ENCODE peak calls at places on chromosomes 2 and 18, in nine cellular contexts. One of them, this sample, is unnamed.

GRCh38 chr2:43127208-43127940 is 99.0 kb downstream of the ZFP36L2 start:
- DNase-seq in psoas muscle: peak
- DNase-seq in PC-9: peak
- DNase-seq in astrocyte of the spinal cord: no peak
- DNase-seq in fibroblast of the aortic adventitia: peak
- DNase-seq in BJ: no peak
- DNase-seq in HepG2: peak
- DNase-seq in AG09309: no peak
- DNase-seq in foreskin fibroblast: no peak
- DNase-seq in this sample: no peak

GRCh38 chr18:26506012-26506411 is 42.3 kb downstream of the KCTD1 start:
- DNase-seq in psoas muscle: no peak
- DNase-seq in PC-9: no peak
- DNase-seq in astrocyte of the spinal cord: no peak
- DNase-seq in fibroblast of the aortic adventitia: no peak
- DNase-seq in BJ: no peak
- DNase-seq in HepG2: no peak
- DNase-seq in AG09309: no peak
- DNase-seq in foreskin fibroblast: no peak
- DNase-seq in this sample: no peak

GRCh38 chr2:150607471-150607870 is 120.0 kb upstream of the RND3 start:
- DNase-seq in psoas muscle: no peak
- DNase-seq in PC-9: no peak
- DNase-seq in astrocyte of the spinal cord: no peak
- DNase-seq in fibroblast of the aortic adventitia: peak
- DNase-seq in BJ: no peak
- DNase-seq in HepG2: no peak
- DNase-seq in AG09309: no peak
- DNase-seq in foreskin fibroblast: no peak
- DNase-seq in this sample: no peak

GRCh38 chr2:106886916-106887758 is 1.2 kb upstream of the ST6GAL2 start:
- DNase-seq in psoas muscle: no peak
- DNase-seq in PC-9: no peak
- DNase-seq in astrocyte of the spinal cord: peak
- DNase-seq in fibroblast of the aortic adventitia: no peak
- DNase-seq in BJ: no peak
- DNase-seq in HepG2: no peak
- DNase-seq in AG09309: no peak
- DNase-seq in foreskin fibroblast: no peak
- DNase-seq in this sample: no peak

GRCh38 chr18:77700051-77700450 is 450.4 kb downstream of the GALR1 start:
- DNase-seq in psoas muscle: no peak
- DNase-seq in PC-9: no peak
- DNase-seq in astrocyte of the spinal cord: peak
- DNase-seq in fibroblast of the aortic adventitia: peak
- DNase-seq in BJ: no peak
- DNase-seq in HepG2: no peak
- DNase-seq in AG09309: no peak
- DNase-seq in foreskin fibroblast: no peak
- DNase-seq in this sample: no peak

GRCh38 chr2:119644186-119644585 is 34.8 kb upstream of the TMEM177 start:
- DNase-seq in psoas muscle: no peak
- DNase-seq in PC-9: no peak
- DNase-seq in astrocyte of the spinal cord: peak
- DNase-seq in fibroblast of the aortic adventitia: peak
- DNase-seq in BJ: no peak
- DNase-seq in HepG2: no peak
- DNase-seq in AG09309: no peak
- DNase-seq in foreskin fibroblast: no peak
- DNase-seq in this sample: no peak

GRCh38 chr2:237603718-237604362 is 13.3 kb upstream of the RAB17 start:
- DNase-seq in psoas muscle: no peak
- DNase-seq in PC-9: no peak
- DNase-seq in astrocyte of the spinal cord: peak
- DNase-seq in fibroblast of the aortic adventitia: peak
- DNase-seq in BJ: no peak
- DNase-seq in HepG2: peak
- DNase-seq in AG09309: no peak
- DNase-seq in foreskin fibroblast: peak
- DNase-seq in this sample: no peak

GRCh38 chr2:230097424-230097823 is 28.7 kb upstream of the SLC16A14 start:
- DNase-seq in psoas muscle: no peak
- DNase-seq in PC-9: no peak
- DNase-seq in astrocyte of the spinal cord: no peak
- DNase-seq in fibroblast of the aortic adventitia: no peak
- DNase-seq in BJ: no peak
- DNase-seq in HepG2: no peak
- DNase-seq in AG09309: no peak
- DNase-seq in foreskin fibroblast: no peak
- DNase-seq in this sample: no peak

GRCh38 chr18:9736942-9737813 is 29.1 kb downstream of the RAB31 start:
- DNase-seq in psoas muscle: no peak
- DNase-seq in PC-9: no peak
- DNase-seq in astrocyte of the spinal cord: peak
- DNase-seq in fibroblast of the aortic adventitia: no peak
- DNase-seq in BJ: no peak
- DNase-seq in HepG2: no peak
- DNase-seq in AG09309: no peak
- DNase-seq in foreskin fibroblast: peak
- DNase-seq in this sample: no peak

GRCh38 chr2:148922776-148923175 is 47.7 kb downstream of the KIF5C start:
- DNase-seq in psoas muscle: no peak
- DNase-seq in PC-9: no peak
- DNase-seq in astrocyte of the spinal cord: no peak
- DNase-seq in fibroblast of the aortic adventitia: no peak
- DNase-seq in BJ: no peak
- DNase-seq in HepG2: no peak
- DNase-seq in AG09309: no peak
- DNase-seq in foreskin fibroblast: no peak
- DNase-seq in this sample: no peak

GRCh38 chr2:60495226-60495625 is 58.2 kb downstream of the BCL11A start:
- DNase-seq in psoas muscle: no peak
- DNase-seq in PC-9: no peak
- DNase-seq in astrocyte of the spinal cord: no peak
- DNase-seq in fibroblast of the aortic adventitia: no peak
- DNase-seq in BJ: no peak
- DNase-seq in HepG2: no peak
- DNase-seq in AG09309: no peak
- DNase-seq in foreskin fibroblast: no peak
- DNase-seq in this sample: no peak

GRCh38 chr18:21669736-21670135 is 34.8 kb downstream of the ABHD3 start:
- DNase-seq in psoas muscle: no peak
- DNase-seq in PC-9: peak
- DNase-seq in astrocyte of the spinal cord: no peak
- DNase-seq in fibroblast of the aortic adventitia: no peak
- DNase-seq in BJ: no peak
- DNase-seq in HepG2: no peak
- DNase-seq in AG09309: no peak
- DNase-seq in foreskin fibroblast: peak
- DNase-seq in this sample: no peak

GRCh38 chr18:6961331-6961730 is 156.3 kb downstream of the LAMA1 start:
- DNase-seq in psoas muscle: no peak
- DNase-seq in PC-9: no peak
- DNase-seq in astrocyte of the spinal cord: no peak
- DNase-seq in fibroblast of the aortic adventitia: no peak
- DNase-seq in BJ: no peak
- DNase-seq in HepG2: no peak
- DNase-seq in AG09309: no peak
- DNase-seq in foreskin fibroblast: no peak
- DNase-seq in this sample: no peak

GRCh38 chr18:28854964-28855363 is 678.0 kb upstream of the CDH2 start:
- DNase-seq in psoas muscle: no peak
- DNase-seq in PC-9: no peak
- DNase-seq in astrocyte of the spinal cord: no peak
- DNase-seq in fibroblast of the aortic adventitia: peak
- DNase-seq in BJ: no peak
- DNase-seq in HepG2: no peak
- DNase-seq in AG09309: no peak
- DNase-seq in foreskin fibroblast: peak
- DNase-seq in this sample: no peak

GRCh38 chr2:152483276-152483996 is 148.5 kb downstream of the FMNL2 start:
- DNase-seq in psoas muscle: no peak
- DNase-seq in PC-9: no peak
- DNase-seq in astrocyte of the spinal cord: no peak
- DNase-seq in fibroblast of the aortic adventitia: no peak
- DNase-seq in BJ: peak
- DNase-seq in HepG2: no peak
- DNase-seq in AG09309: no peak
- DNase-seq in foreskin fibroblast: no peak
- DNase-seq in this sample: no peak

GRCh38 chr2:109433486-109433885 is 180.3 kb downstream of the SEPTIN10 start:
- DNase-seq in psoas muscle: no peak
- DNase-seq in PC-9: no peak
- DNase-seq in astrocyte of the spinal cord: no peak
- DNase-seq in fibroblast of the aortic adventitia: no peak
- DNase-seq in BJ: no peak
- DNase-seq in HepG2: no peak
- DNase-seq in AG09309: no peak
- DNase-seq in foreskin fibroblast: no peak
- DNase-seq in this sample: no peak
- TF ChIP-seq CTCF in psoas muscle: no peak
- TF ChIP-seq CTCF in PC-9: no peak
- TF ChIP-seq CTCF in astrocyte of the spinal cord: no peak
- TF ChIP-seq CTCF in fibroblast of the aortic adventitia: no peak
- TF ChIP-seq CTCF in BJ: no peak
- TF ChIP-seq CTCF in HepG2: no peak
- TF ChIP-seq CTCF in AG09309: no peak
- TF ChIP-seq CTCF in foreskin fibroblast: no peak
- TF ChIP-seq CTCF in this sample: no peak

GRCh38 chr2:287471-287885 is 413 bp downstream of the ALKAL2 start:
- DNase-seq in psoas muscle: no peak
- DNase-seq in PC-9: no peak
- DNase-seq in astrocyte of the spinal cord: peak
- DNase-seq in fibroblast of the aortic adventitia: peak
- DNase-seq in BJ: no peak
- DNase-seq in HepG2: no peak
- DNase-seq in AG09309: no peak
- DNase-seq in foreskin fibroblast: no peak
- DNase-seq in this sample: no peak

GRCh38 chr2:288743-289361 is 961 bp upstream of the ALKAL2 start:
- DNase-seq in psoas muscle: no peak
- DNase-seq in PC-9: no peak
- DNase-seq in astrocyte of the spinal cord: no peak
- DNase-seq in fibroblast of the aortic adventitia: no peak
- DNase-seq in BJ: no peak
- DNase-seq in HepG2: no peak
- DNase-seq in AG09309: no peak
- DNase-seq in foreskin fibroblast: no peak
- DNase-seq in this sample: no peak

GRCh38 chr2:288002-288742 is at the start of gene ALKAL2:
- DNase-seq in psoas muscle: no peak
- DNase-seq in PC-9: no peak
- DNase-seq in astrocyte of the spinal cord: no peak
- DNase-seq in fibroblast of the aortic adventitia: no peak
- DNase-seq in BJ: no peak
- DNase-seq in HepG2: no peak
- DNase-seq in AG09309: no peak
- DNase-seq in foreskin fibroblast: no peak
- DNase-seq in this sample: no peak

GRCh38 chr2:289362-290089 is 1.6 kb upstream of the ALKAL2 start:
- DNase-seq in psoas muscle: no peak
- DNase-seq in PC-9: no peak
- DNase-seq in astrocyte of the spinal cord: peak
- DNase-seq in fibroblast of the aortic adventitia: peak
- DNase-seq in BJ: no peak
- DNase-seq in HepG2: no peak
- DNase-seq in AG09309: no peak
- DNase-seq in foreskin fibroblast: no peak
- DNase-seq in this sample: no peak

GRCh38 chr2:290090-290722 is 2.3 kb upstream of the ALKAL2 start:
- DNase-seq in psoas muscle: peak
- DNase-seq in PC-9: no peak
- DNase-seq in astrocyte of the spinal cord: peak
- DNase-seq in fibroblast of the aortic adventitia: peak
- DNase-seq in BJ: no peak
- DNase-seq in HepG2: peak
- DNase-seq in AG09309: peak
- DNase-seq in foreskin fibroblast: peak
- DNase-seq in this sample: peak
- H3K4me3 ChIP-seq in psoas muscle: peak
- H3K4me3 ChIP-seq in PC-9: no peak
- H3K4me3 ChIP-seq in astrocyte of the spinal cord: peak
- H3K4me3 ChIP-seq in fibroblast of the aortic adventitia: peak
- H3K4me3 ChIP-seq in BJ: peak
- H3K4me3 ChIP-seq in HepG2: peak
- H3K4me3 ChIP-seq in AG09309: peak
- H3K4me3 ChIP-seq in foreskin fibroblast: peak
- H3K4me3 ChIP-seq in this sample: peak

DNA sequence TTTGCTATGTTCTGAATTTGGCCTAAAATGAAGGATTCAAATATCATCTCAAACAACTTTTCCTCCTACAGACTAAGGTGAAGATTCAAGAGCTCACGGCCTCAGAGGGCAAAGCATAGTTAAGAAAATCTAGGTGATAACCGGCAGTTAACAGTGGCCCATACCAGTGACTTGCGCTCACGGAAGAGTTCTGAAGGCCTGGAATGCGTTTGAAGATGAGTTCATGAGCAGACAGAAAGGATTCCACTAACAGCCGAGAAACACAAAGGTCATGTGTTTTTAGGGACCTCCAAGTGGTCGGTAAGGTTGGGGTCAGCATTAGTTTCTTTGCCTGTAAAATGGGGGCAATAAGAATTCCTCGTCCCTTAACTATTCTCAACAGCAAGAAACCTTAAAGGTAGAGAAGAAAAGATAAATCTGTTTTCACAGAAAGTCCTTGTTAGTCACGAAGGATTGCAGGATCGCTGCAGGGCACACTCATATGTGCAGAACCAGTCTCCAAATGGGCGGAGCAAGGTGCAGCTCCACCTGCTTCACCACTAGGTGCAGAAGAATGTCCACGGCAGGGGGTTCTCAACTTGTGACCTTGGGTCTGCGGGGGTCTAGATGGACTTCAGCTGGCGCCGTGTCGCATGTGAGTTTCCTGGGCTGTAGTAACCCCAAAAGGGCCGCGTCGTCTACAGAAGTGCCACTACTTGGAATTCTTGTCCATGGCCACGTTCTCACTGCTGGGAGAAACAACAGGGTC is 708 bp upstream of the RPIA start:
- DNase-seq in psoas muscle: peak
- DNase-seq in PC-9: peak
- DNase-seq in astrocyte of the spinal cord: no peak
- DNase-seq in fibroblast of the aortic adventitia: no peak
- DNase-seq in BJ: no peak
- DNase-seq in HepG2: peak
- DNase-seq in AG09309: no peak
- DNase-seq in foreskin fibroblast: no peak
- DNase-seq in this sample: no peak
- TF ChIP-seq CTCF in psoas muscle: no peak
- TF ChIP-seq CTCF in PC-9: peak
- TF ChIP-seq CTCF in astrocyte of the spinal cord: peak
- TF ChIP-seq CTCF in fibroblast of the aortic adventitia: peak
- TF ChIP-seq CTCF in BJ: peak
- TF ChIP-seq CTCF in HepG2: no peak
- TF ChIP-seq CTCF in AG09309: no peak
- TF ChIP-seq CTCF in foreskin fibroblast: no peak
- TF ChIP-seq CTCF in this sample: peak

DNA sequence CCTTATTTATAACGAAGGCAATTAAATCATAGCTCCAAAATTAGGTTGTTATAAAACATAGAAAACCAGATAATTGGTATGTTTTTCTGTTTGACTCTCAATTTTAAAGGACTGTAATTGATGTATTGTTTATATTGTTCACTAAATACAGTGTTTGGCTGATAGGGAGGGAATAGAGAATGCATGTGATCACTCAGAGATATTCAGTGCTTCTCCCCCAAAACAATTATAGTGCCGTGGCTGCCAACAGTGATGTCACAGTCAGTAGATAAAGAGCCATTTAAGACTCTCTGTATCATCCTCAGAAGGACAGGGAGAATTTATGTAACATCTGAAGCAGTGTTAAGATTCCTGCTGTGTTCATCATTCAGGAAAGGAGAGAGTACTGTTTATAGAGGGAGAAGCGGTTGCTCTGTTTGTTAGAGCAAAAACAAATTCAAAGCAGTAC is 69.6 kb downstream of the PHLPP1 start:
- DNase-seq in psoas muscle: no peak
- DNase-seq in PC-9: no peak
- DNase-seq in astrocyte of the spinal cord: peak
- DNase-seq in fibroblast of the aortic adventitia: peak
- DNase-seq in BJ: no peak
- DNase-seq in HepG2: no peak
- DNase-seq in AG09309: no peak
- DNase-seq in foreskin fibroblast: peak
- DNase-seq in this sample: no peak
- H3K4me3 ChIP-seq in psoas muscle: no peak
- H3K4me3 ChIP-seq in PC-9: no peak
- H3K4me3 ChIP-seq in astrocyte of the spinal cord: no peak
- H3K4me3 ChIP-seq in fibroblast of the aortic adventitia: no peak
- H3K4me3 ChIP-seq in BJ: no peak
- H3K4me3 ChIP-seq in HepG2: no peak
- H3K4me3 ChIP-seq in AG09309: no peak
- H3K4me3 ChIP-seq in foreskin fibroblast: no peak
- H3K4me3 ChIP-seq in this sample: no peak